ENCODE peak calls at places on chromosomes 7 and 10, in five cellular contexts. G is cardiac fibroblast; R is activated effector memory CD4-positive, alpha-beta T cell treated with Interleukin-2 at 50 U/mL for 16 hours; O is G401; Q is CD4-positive, alpha-beta T cell. B is an unnamed sample.

GRCh38 chr10:90969947-90970673 is 49.2 kb upstream of the ANKRD1 start:
- DNase-seq in G (peak; percentile 78), R (no peak), O (no peak), Q (no peak), B (no peak)

GRCh38 chr10:77670817-77671443 is 33.3 kb upstream of the KCNMA1 start:
- DNase-seq in G (no peak), R (no peak), O (no peak), Q (no peak), B (no peak)

GRCh38 chr10:670990-671389 is 18.5 kb downstream of the DIP2C start:
- DNase-seq in G (no peak), R (no peak), O (no peak), Q (no peak), B (no peak)

GRCh38 chr10:87538092-87538795 is 33.6 kb downstream of the MINPP1 start:
- DNase-seq in G (no peak), R (no peak), O (no peak), Q (no peak), B (no peak)

GRCh38 chr10:54815583-54815982 is 14.6 kb upstream of the PCDH15 start:
- DNase-seq in G (no peak), R (no peak), O (no peak), Q (no peak), B (no peak)

GRCh38 chr10:103598654-103599115 is 105.2 kb downstream of the NEURL1 start:
- DNase-seq in G (peak; percentile 82), R (no peak), O (peak; percentile 88), Q (no peak), B (no peak)

GRCh38 chr10:90968448-90969086 is 47.7 kb upstream of the ANKRD1 start:
- DNase-seq in G (peak; percentile 79), R (no peak), O (no peak), Q (no peak), B (no peak)

GRCh38 chr7:27175626-27176342 is 1.7 kb upstream of the HOXA10 start:
- DNase-seq in G (no peak), R (no peak), O (no peak), Q (no peak), B (no peak)

GRCh38 chr10:77041636-77042258 is 595.9 kb downstream of the KCNMA1 start:
- DNase-seq in G (peak; percentile 10), R (peak; percentile 2), O (no peak), Q (no peak), B (no peak)

GRCh38 chr10:71627956-71628355 is 91.6 kb downstream of the C10orf105 start:
- DNase-seq in G (no peak), R (no peak), O (no peak), Q (no peak), B (no peak)

GRCh38 chr10:28716748-28717147 is 39.4 kb downstream of the BAMBI start:
- DNase-seq in G (no peak), R (no peak), O (no peak), Q (no peak), B (no peak)

GRCh38 chr10:113128450-113129105 is 178.5 kb downstream of the TCF7L2 start:
- DNase-seq in G (no peak), R (no peak), O (no peak), Q (no peak), B (no peak)

GRCh38 chr7:31995134-31995533 is 75.1 kb downstream of the PDE1C start:
- DNase-seq in G (no peak), R (no peak), O (no peak), Q (no peak), B (no peak)

GRCh38 chr10:128047337-128047736 is 78.9 kb downstream of the MKI67 start:
- DNase-seq in G (peak; percentile 48), R (peak; percentile 78), O (no peak), Q (peak; percentile 77), B (no peak)

GRCh38 chr10:131072651-131073468 is 238.7 kb downstream of the TCERG1L start:
- DNase-seq in G (no peak), R (no peak), O (no peak), Q (no peak), B (no peak)

GRCh38 chr7:137423321-137423720 is 79.8 kb upstream of the PTN start:
- DNase-seq in G (peak; percentile 50), R (no peak), O (no peak), Q (no peak), B (no peak)

GRCh38 chr7:2199528-2199927 is 33.2 kb downstream of the MAD1L1 start:
- DNase-seq in G (no peak), R (no peak), O (no peak), Q (no peak), B (no peak)

GRCh38 chr10:12974123-12974844 is 27.2 kb downstream of the CCDC3 start:
- DNase-seq in G (no peak), R (no peak), O (no peak), Q (no peak), B (no peak)

GRCh38 chr10:128324058-128324457 is 197.8 kb upstream of the MKI67 start:
- DNase-seq in G (no peak), R (no peak), O (no peak), Q (no peak), B (no peak)

GRCh38 chr10:1685671-1686450 is 51.5 kb downstream of the ADARB2 start:
- DNase-seq in G (no peak), R (no peak), O (no peak), Q (no peak), B (no peak)

GRCh38 chr10:5619366-5620211 is 46.8 kb downstream of the ASB13 start:
- DNase-seq in G (no peak), R (no peak), O (no peak), Q (no peak), B (no peak)

GRCh38 chr10:71635251-71635866 is 84.2 kb downstream of the C10orf105 start:
- DNase-seq in G (no peak), R (no peak), O (no peak), Q (no peak), B (no peak)

GRCh38 chr10:43039629-43040481 is 37.0 kb upstream of the RET start:
- DNase-seq in G (peak; percentile 7), R (no peak), O (no peak), Q (no peak), B (no peak)

GRCh38 chr10:8260645-8261044 is 206.2 kb downstream of the GATA3 start:
- DNase-seq in G (no peak), R (no peak), O (no peak), Q (no peak), B (no peak)

GRCh38 chr7:8296362-8296659 is 34.3 kb upstream of the ICA1 start:
- DNase-seq in G (no peak), R (no peak), O (no peak), Q (no peak), B (no peak)

GRCh38 chr7:155530601-155531000 is 15.8 kb downstream of the CNPY1 start:
- DNase-seq in G (no peak), R (no peak), O (no peak), Q (no peak), B (no peak)

GRCh38 chr7:36158321-36158605 is 5.2 kb downstream of the EEPD1 start:
- DNase-seq in G (no peak), R (no peak), O (no peak), Q (no peak), B (no peak)

GRCh38 chr10:78044699-78045098 is 11.0 kb downstream of the RPS24 start:
- DNase-seq in G (peak; percentile 28), R (no peak), O (no peak), Q (no peak), B (no peak)

GRCh38 chr7:127654404-127655392 is 2.7 kb downstream of the SND1 start:
- DNase-seq in G (no peak), R (no peak), O (no peak), Q (no peak), B (no peak)

GRCh38 chr7:40880581-40880980 is 745.8 kb downstream of the SUGCT start:
- DNase-seq in G (peak; percentile 39), R (no peak), O (no peak), Q (no peak), B (no peak)

GRCh38 chr10:108653466-108653865 is 1269.8 kb downstream of the XPNPEP1 start:
- DNase-seq in G (no peak), R (no peak), O (no peak), Q (no peak), B (no peak)

GRCh38 chr7:142891490-142892082 is 6.0 kb upstream of the TRPV6 start:
- DNase-seq in G (no peak), R (no peak), O (no peak), Q (no peak), B (no peak)

GRCh38 chr7:73738220-73738611 is 386 bp downstream of the ABHD11 start:
- DNase-seq in G (peak; percentile 54), R (peak; percentile 39), O (peak; percentile 52), Q (peak; percentile 48), B (peak; percentile 28)

GRCh38 chr7:92691578-92691977 is 101.4 kb upstream of the FAM133B start:
- DNase-seq in G (peak; percentile 83), R (no peak), O (peak; percentile 43), Q (no peak), B (no peak)

GRCh38 chr7:98305951-98306535 is 24.6 kb downstream of the BRI3 start:
- DNase-seq in G (no peak), R (no peak), O (no peak), Q (no peak), B (no peak)

GRCh38 chr10:126511917-126512487 is 123.7 kb upstream of the ADAM12 start:
- DNase-seq in G (peak; percentile 19), R (no peak), O (no peak), Q (no peak), B (no peak)

GRCh38 chr7:98856021-98856422 is 13.8 kb downstream of the TMEM130 start:
- DNase-seq in G (peak; percentile 49), R (no peak), O (no peak), Q (no peak), B (no peak)

GRCh38 chr7:134458341-134458805 is 527 bp downstream of the AKR1B1 start:
- DNase-seq in G (peak; percentile 45), R (peak; percentile 43), O (peak; percentile 57), Q (peak; percentile 51), B (no peak)

GRCh38 chr10:79327090-79327457 is 20.2 kb upstream of the PPIF start:
- DNase-seq in G (no peak), R (no peak), O (no peak), Q (no peak), B (no peak)